ENCODE peak calls at places on chromosomes 11 and 22, in eight cellular contexts. One of them, this sample, is unnamed.

GRCh38 chr22:49975543-49976389 is 15.2 kb downstream of the PIM3 start:
- DNase-seq in mammary epithelial cell: no peak
- DNase-seq in GM23338: peak; percentile 67
- DNase-seq in PC-3: no peak
- DNase-seq in upper lobe of right lung: peak; percentile 72
- DNase-seq in IMR-90: no peak
- DNase-seq in tibial artery: peak; percentile 63
- DNase-seq in HCT116: no peak
- DNase-seq in this sample: no peak

GRCh38 chr11:10483584-10483983 is 28.5 kb downstream of the AMPD3 start:
- DNase-seq in mammary epithelial cell: no peak
- DNase-seq in GM23338: no peak
- DNase-seq in PC-3: no peak
- DNase-seq in upper lobe of right lung: no peak
- DNase-seq in IMR-90: no peak
- DNase-seq in tibial artery: peak; percentile 37
- DNase-seq in HCT116: no peak
- DNase-seq in this sample: no peak

GRCh38 chr11:19953909-19954308 is 206.4 kb downstream of the DBX1 start:
- DNase-seq in mammary epithelial cell: peak; percentile 80
- DNase-seq in GM23338: peak; percentile 71
- DNase-seq in PC-3: peak; percentile 74
- DNase-seq in upper lobe of right lung: no peak
- DNase-seq in IMR-90: peak; percentile 91
- DNase-seq in tibial artery: no peak
- DNase-seq in HCT116: peak; percentile 24
- DNase-seq in this sample: peak; percentile 71

GRCh38 chr11:79092791-79093313 is 348.0 kb downstream of the TENM4 start:
- DNase-seq in mammary epithelial cell: peak; percentile 100
- DNase-seq in GM23338: no peak
- DNase-seq in PC-3: peak; percentile 98
- DNase-seq in upper lobe of right lung: no peak
- DNase-seq in IMR-90: peak; percentile 100
- DNase-seq in tibial artery: no peak
- DNase-seq in HCT116: peak; percentile 13
- DNase-seq in this sample: peak; percentile 100

GRCh38 chr11:72751293-72752087 is 718 bp downstream of the ARAP1 start:
- DNase-seq in mammary epithelial cell: no peak
- DNase-seq in GM23338: peak; percentile 52
- DNase-seq in PC-3: no peak
- DNase-seq in upper lobe of right lung: no peak
- DNase-seq in IMR-90: no peak
- DNase-seq in tibial artery: no peak
- DNase-seq in HCT116: no peak
- DNase-seq in this sample: no peak

GRCh38 chr11:44780940-44781631 is 54.3 kb downstream of the TSPAN18 start:
- DNase-seq in mammary epithelial cell: no peak
- DNase-seq in GM23338: no peak
- DNase-seq in PC-3: no peak
- DNase-seq in upper lobe of right lung: peak; percentile 60
- DNase-seq in IMR-90: peak; percentile 50
- DNase-seq in tibial artery: peak; percentile 59
- DNase-seq in HCT116: no peak
- DNase-seq in this sample: no peak

GRCh38 chr11:15629690-15630321 is 515.1 kb downstream of the INSC start:
- DNase-seq in mammary epithelial cell: peak; percentile 31
- DNase-seq in GM23338: peak; percentile 88
- DNase-seq in PC-3: no peak
- DNase-seq in upper lobe of right lung: no peak
- DNase-seq in IMR-90: no peak
- DNase-seq in tibial artery: no peak
- DNase-seq in HCT116: peak; percentile 16
- DNase-seq in this sample: no peak

GRCh38 chr11:111585371-111585770 is 16.9 kb upstream of the SIK2 start:
- DNase-seq in mammary epithelial cell: peak; percentile 55
- DNase-seq in GM23338: no peak
- DNase-seq in PC-3: peak; percentile 52
- DNase-seq in upper lobe of right lung: no peak
- DNase-seq in IMR-90: peak; percentile 90
- DNase-seq in tibial artery: no peak
- DNase-seq in HCT116: no peak
- DNase-seq in this sample: no peak

GRCh38 chr11:33360642-33361041 is 103.5 kb downstream of the HIPK3 start:
- DNase-seq in mammary epithelial cell: no peak
- DNase-seq in GM23338: no peak
- DNase-seq in PC-3: no peak
- DNase-seq in upper lobe of right lung: no peak
- DNase-seq in IMR-90: no peak
- DNase-seq in tibial artery: no peak
- DNase-seq in HCT116: no peak
- DNase-seq in this sample: no peak

GRCh38 chr22:17807571-17808410 is 33.5 kb upstream of the BID start:
- DNase-seq in mammary epithelial cell: no peak
- DNase-seq in GM23338: no peak
- DNase-seq in PC-3: no peak
- DNase-seq in upper lobe of right lung: peak; percentile 77
- DNase-seq in IMR-90: peak; percentile 69
- DNase-seq in tibial artery: no peak
- DNase-seq in HCT116: no peak
- DNase-seq in this sample: no peak

GRCh38 chr22:35758394-35758793 is 40.7 kb downstream of the APOL5 start:
- DNase-seq in mammary epithelial cell: no peak
- DNase-seq in GM23338: no peak
- DNase-seq in PC-3: no peak
- DNase-seq in upper lobe of right lung: no peak
- DNase-seq in IMR-90: no peak
- DNase-seq in tibial artery: no peak
- DNase-seq in HCT116: no peak
- DNase-seq in this sample: no peak

GRCh38 chr22:30044369-30044768 is 35.9 kb upstream of the HORMAD2 start:
- DNase-seq in mammary epithelial cell: peak; percentile 92
- DNase-seq in GM23338: no peak
- DNase-seq in PC-3: peak; percentile 71
- DNase-seq in upper lobe of right lung: no peak
- DNase-seq in IMR-90: peak; percentile 93
- DNase-seq in tibial artery: no peak
- DNase-seq in HCT116: peak; percentile 37
- DNase-seq in this sample: peak; percentile 83

GRCh38 chr11:25838918-25839611 is 492.9 kb upstream of the ANO3 start:
- DNase-seq in mammary epithelial cell: no peak
- DNase-seq in GM23338: peak; percentile 40
- DNase-seq in PC-3: peak; percentile 31
- DNase-seq in upper lobe of right lung: no peak
- DNase-seq in IMR-90: no peak
- DNase-seq in tibial artery: no peak
- DNase-seq in HCT116: no peak
- DNase-seq in this sample: no peak
- TF ChIP-seq CTCF in mammary epithelial cell: no peak
- TF ChIP-seq CTCF in GM23338: peak; percentile 17
- TF ChIP-seq CTCF in PC-3: peak; percentile 29
- TF ChIP-seq CTCF in upper lobe of right lung: no peak
- TF ChIP-seq CTCF in IMR-90: no peak
- TF ChIP-seq CTCF in tibial artery: no peak
- TF ChIP-seq CTCF in HCT116: no peak
- TF ChIP-seq CTCF in this sample: peak; percentile 30

GRCh38 chr22:38966379-38966700 is 8.9 kb downstream of the APOBEC3A start:
- DNase-seq in mammary epithelial cell: no peak
- DNase-seq in GM23338: no peak
- DNase-seq in PC-3: no peak
- DNase-seq in upper lobe of right lung: no peak
- DNase-seq in IMR-90: no peak
- DNase-seq in tibial artery: no peak
- DNase-seq in HCT116: no peak
- DNase-seq in this sample: no peak
- H3K4me1 ChIP-seq in mammary epithelial cell: no peaks in the 10 kb centered on the region
- H3K4me1 ChIP-seq in GM23338: no peaks in the 10 kb centered on the region
- H3K4me1 ChIP-seq in PC-3: no peaks in the 10 kb centered on the region
- H3K4me1 ChIP-seq in upper lobe of right lung: no peaks in the 10 kb centered on the region
- H3K4me1 ChIP-seq in IMR-90: no peaks in the 10 kb centered on the region
- H3K4me1 ChIP-seq in tibial artery: no peaks in the 10 kb centered on the region
- H3K4me1 ChIP-seq in HCT116: peaks cover 2% of the 10 kb centered on the region
- H3K4me1 ChIP-seq in this sample: no peaks in the 10 kb centered on the region

DNA sequence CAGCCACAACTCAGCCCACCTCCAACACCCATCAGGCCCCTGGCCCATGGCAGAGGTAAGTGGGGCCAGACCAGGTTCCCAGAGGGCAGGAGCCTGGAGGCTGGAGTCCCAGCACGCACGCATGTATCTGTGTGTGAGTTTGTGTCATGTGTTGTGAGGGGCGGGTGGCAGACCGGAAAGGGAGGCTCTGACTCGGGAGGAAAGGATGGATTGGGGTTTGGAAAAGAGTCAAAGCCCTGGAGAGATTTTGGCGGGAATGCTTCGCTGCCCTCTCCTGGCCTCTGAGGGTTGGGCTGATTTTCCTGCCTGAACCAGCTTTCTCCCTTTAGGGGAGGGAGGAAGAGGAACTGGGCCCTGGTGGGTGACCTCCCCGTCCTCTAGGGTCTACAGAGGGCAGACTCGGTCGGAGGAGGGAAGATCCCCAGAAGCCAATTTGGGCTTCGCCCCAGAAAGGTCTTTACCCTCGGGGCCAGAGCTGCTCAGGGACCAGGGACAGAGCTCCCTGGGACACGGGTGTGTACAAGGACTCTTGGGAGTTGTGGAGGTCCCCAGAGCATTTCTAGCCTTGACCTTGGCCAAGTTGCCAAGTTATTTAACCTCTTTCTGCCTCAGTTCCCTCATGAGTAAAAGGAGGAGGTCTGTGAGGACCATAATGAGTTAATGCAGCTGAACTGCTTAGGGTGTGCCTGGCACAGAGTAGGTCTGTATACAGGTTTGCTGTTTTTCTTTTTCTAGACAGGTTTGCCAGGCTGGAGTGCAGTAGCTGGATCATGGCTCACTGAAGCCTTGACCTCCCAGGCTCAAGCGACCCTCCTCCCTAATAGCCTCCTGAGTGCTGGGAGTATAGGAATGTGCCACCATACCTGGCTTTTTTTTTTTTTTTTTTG is 6.9 kb downstream of the C11orf68 start:
- DNase-seq in mammary epithelial cell: peak; percentile 89
- DNase-seq in GM23338: peak; percentile 84
- DNase-seq in PC-3: peak; percentile 99
- DNase-seq in upper lobe of right lung: no peak
- DNase-seq in IMR-90: peak; percentile 87
- DNase-seq in tibial artery: peak; percentile 91
- DNase-seq in HCT116: peak; percentile 72
- DNase-seq in this sample: peak; percentile 82
- TF ChIP-seq CTCF in mammary epithelial cell: peak; percentile 21
- TF ChIP-seq CTCF in GM23338: peak; percentile 68
- TF ChIP-seq CTCF in PC-3: peak; percentile 66
- TF ChIP-seq CTCF in upper lobe of right lung: peak; percentile 34
- TF ChIP-seq CTCF in IMR-90: peak; percentile 46
- TF ChIP-seq CTCF in tibial artery: peak; percentile 38
- TF ChIP-seq CTCF in HCT116: peak; percentile 44
- TF ChIP-seq CTCF in this sample: peak; percentile 70

GRCh38 chr22:22866381-22867111 is 21.1 kb upstream of the IGLL5 start:
- DNase-seq in mammary epithelial cell: no peak
- DNase-seq in GM23338: no peak
- DNase-seq in PC-3: peak; percentile 2
- DNase-seq in upper lobe of right lung: no peak
- DNase-seq in IMR-90: no peak
- DNase-seq in tibial artery: no peak
- DNase-seq in HCT116: no peak
- DNase-seq in this sample: no peak

GRCh38 chr22:22867996-22868715 is 19.5 kb upstream of the IGLL5 start:
- DNase-seq in mammary epithelial cell: no peak
- DNase-seq in GM23338: no peak
- DNase-seq in PC-3: no peak
- DNase-seq in upper lobe of right lung: no peak
- DNase-seq in IMR-90: no peak
- DNase-seq in tibial artery: no peak
- DNase-seq in HCT116: no peak
- DNase-seq in this sample: no peak

GRCh38 chr22:22870577-22871398 is 16.8 kb upstream of the IGLL5 start:
- DNase-seq in mammary epithelial cell: no peak
- DNase-seq in GM23338: peak; percentile 63
- DNase-seq in PC-3: peak; percentile 5
- DNase-seq in upper lobe of right lung: no peak
- DNase-seq in IMR-90: no peak
- DNase-seq in tibial artery: no peak
- DNase-seq in HCT116: no peak
- DNase-seq in this sample: no peak

GRCh38 chr22:22872722-22873708 is 14.6 kb upstream of the IGLL5 start:
- DNase-seq in mammary epithelial cell: no peak
- DNase-seq in GM23338: no peak
- DNase-seq in PC-3: no peak
- DNase-seq in upper lobe of right lung: no peak
- DNase-seq in IMR-90: no peak
- DNase-seq in tibial artery: no peak
- DNase-seq in HCT116: no peak
- DNase-seq in this sample: no peak

GRCh38 chr22:22871536-22872278 is 15.9 kb upstream of the IGLL5 start:
- DNase-seq in mammary epithelial cell: no peak
- DNase-seq in GM23338: no peak
- DNase-seq in PC-3: no peak
- DNase-seq in upper lobe of right lung: no peak
- DNase-seq in IMR-90: no peak
- DNase-seq in tibial artery: no peak
- DNase-seq in HCT116: no peak
- DNase-seq in this sample: no peak
- H3K4me1 ChIP-seq in mammary epithelial cell: no peaks in the 10 kb centered on the region
- H3K4me1 ChIP-seq in GM23338: no peaks in the 10 kb centered on the region
- H3K4me1 ChIP-seq in PC-3: no peaks in the 10 kb centered on the region
- H3K4me1 ChIP-seq in upper lobe of right lung: no peaks in the 10 kb centered on the region
- H3K4me1 ChIP-seq in IMR-90: no peaks in the 10 kb centered on the region
- H3K4me1 ChIP-seq in tibial artery: no peaks in the 10 kb centered on the region
- H3K4me1 ChIP-seq in HCT116: no peaks in the 10 kb centered on the region
- H3K4me1 ChIP-seq in this sample: no peaks in the 10 kb centered on the region

GRCh38 chr22:43537019-43537585 is 125.3 kb downstream of the MPPED1 start:
- DNase-seq in mammary epithelial cell: no peak
- DNase-seq in GM23338: no peak
- DNase-seq in PC-3: peak; percentile 39
- DNase-seq in upper lobe of right lung: peak; percentile 32
- DNase-seq in IMR-90: no peak
- DNase-seq in tibial artery: no peak
- DNase-seq in HCT116: no peak
- DNase-seq in this sample: no peak
- TF ChIP-seq CTCF in mammary epithelial cell: peak; percentile 25
- TF ChIP-seq CTCF in GM23338: no peak
- TF ChIP-seq CTCF in PC-3: peak; percentile 60
- TF ChIP-seq CTCF in upper lobe of right lung: no peak
- TF ChIP-seq CTCF in IMR-90: no peak
- TF ChIP-seq CTCF in tibial artery: no peak
- TF ChIP-seq CTCF in HCT116: peak; percentile 25
- TF ChIP-seq CTCF in this sample: peak; percentile 24

DNA sequence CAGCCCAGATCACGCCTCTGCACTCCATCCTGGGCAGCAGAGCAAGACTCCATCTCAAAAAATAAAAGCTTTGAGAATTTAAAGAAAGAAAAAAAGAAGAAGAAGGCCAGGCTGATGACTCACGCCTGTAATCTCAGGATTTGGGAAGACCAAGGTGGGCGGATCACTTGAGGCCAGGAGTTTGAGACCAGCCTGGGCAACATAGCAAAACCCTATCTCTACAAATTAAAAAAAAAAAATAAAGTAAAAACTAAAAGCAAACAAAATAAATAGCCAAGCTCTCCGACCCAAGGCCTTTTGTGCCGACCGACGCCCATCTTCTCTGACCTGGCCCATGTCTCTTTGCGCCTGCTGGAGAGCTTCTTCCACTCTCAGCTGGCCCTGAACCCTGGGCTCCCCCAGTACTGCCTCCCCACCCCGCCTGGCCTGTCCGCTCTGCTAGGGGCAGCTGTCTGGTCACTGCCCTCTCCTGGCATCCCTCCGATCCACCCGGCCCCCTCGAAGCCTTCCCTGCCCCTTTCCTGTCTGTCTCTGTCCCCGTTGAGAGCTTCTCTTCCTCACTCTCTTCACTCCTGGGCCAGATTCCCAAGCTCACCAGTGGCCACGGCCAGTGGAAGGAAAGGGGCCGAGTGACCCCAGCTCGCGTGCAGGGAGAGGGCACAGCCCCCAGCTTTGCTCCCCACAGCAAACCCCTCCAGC is 4.8 kb upstream of the LSP1 start:
- DNase-seq in mammary epithelial cell: no peak
- DNase-seq in GM23338: no peak
- DNase-seq in PC-3: no peak
- DNase-seq in upper lobe of right lung: no peak
- DNase-seq in IMR-90: no peak
- DNase-seq in tibial artery: no peak
- DNase-seq in HCT116: no peak
- DNase-seq in this sample: no peak
- H3K4me1 ChIP-seq in mammary epithelial cell: peaks cover under 1% of the 10 kb centered on the region
- H3K4me1 ChIP-seq in GM23338: no peaks in the 10 kb centered on the region
- H3K4me1 ChIP-seq in PC-3: no peaks in the 10 kb centered on the region
- H3K4me1 ChIP-seq in upper lobe of right lung: peaks cover 36% of the 10 kb centered on the region
- H3K4me1 ChIP-seq in IMR-90: no peaks in the 10 kb centered on the region
- H3K4me1 ChIP-seq in tibial artery: no peaks in the 10 kb centered on the region
- H3K4me1 ChIP-seq in HCT116: no peaks in the 10 kb centered on the region
- H3K4me1 ChIP-seq in this sample: peaks cover 20% of the 10 kb centered on the region

This sample was measured in foreskin keratinocyte.